ENCODE peak calls at places on chromosomes 7 and 10, in eight cellular contexts. K is brain microvascular endothelial cell; I is CD4-positive, alpha-beta memory T cell; B is heart right ventricle; Q is Peyer's patch; S is kidney epithelial cell; H is stomach; V is AG04449. X is an unnamed sample.

GRCh38 chr10:72567421-72567820 is 58.5 kb downstream of the MICU1 start:
- DNase-seq in K (peak; percentile 20), H (no peak), V (no peak), Q (no peak), I (no peak), S (peak; percentile 14), B (no peak), X (no peak)

GRCh38 chr10:132869621-132870020 is 72.7 kb downstream of the CFAP46 start:
- DNase-seq in Q (peak; percentile 20), B (peak; percentile 1), K (no peak), S (no peak), H (peak; percentile 23), I (no peak), V (no peak), X (no peak)

GRCh38 chr10:102306006-102306405 is 60.7 kb downstream of the GBF1 start:
- DNase-seq in B (no peak), K (no peak), S (no peak), I (no peak), H (no peak), Q (no peak), V (no peak), X (no peak)

GRCh38 chr7:126937196-126937595 is 315.5 kb downstream of the GRM8 start:
- DNase-seq in H (no peak), S (peak; percentile 76), I (no peak), B (no peak), Q (no peak), K (no peak), V (no peak), X (no peak)

GRCh38 chr10:132019366-132019765 is 37.6 kb upstream of the BNIP3 start:
- DNase-seq in K (no peak), V (no peak), Q (no peak), S (no peak), I (no peak), H (no peak), B (no peak), X (no peak)

GRCh38 chr7:82049442-82049841 is 279.6 kb upstream of the HGF start:
- DNase-seq in H (no peak), B (no peak), V (no peak), Q (no peak), I (no peak), S (no peak), K (peak; percentile 45), X (no peak)

GRCh38 chr10:30995081-30995480 is 36.6 kb downstream of the ZNF438 start:
- DNase-seq in H (no peak), Q (no peak), V (no peak), B (no peak), K (no peak), S (no peak), I (no peak), X (no peak)

GRCh38 chr10:35004651-35005050 is 85.5 kb downstream of the CUL2 start:
- DNase-seq in I (no peak), V (no peak), H (no peak), S (no peak), Q (no peak), K (no peak), B (no peak), X (no peak)

GRCh38 chr7:24825931-24826661 is 68.8 kb upstream of the GSDME start:
- DNase-seq in B (no peak), K (peak; percentile 50), I (no peak), Q (peak; percentile 54), V (no peak), S (no peak), H (peak; percentile 47), X (no peak)

GRCh38 chr10:62062752-62063512 is 161.4 kb downstream of the ARID5B start:
- DNase-seq in V (peak; percentile 70), I (no peak), Q (no peak), S (no peak), B (no peak), K (no peak), H (no peak), X (no peak)

GRCh38 chr10:53356616-53357349 is 584.2 kb upstream of the MBL2 start:
- DNase-seq in S (no peak), B (no peak), H (no peak), V (no peak), Q (no peak), K (peak; percentile 26), I (no peak), X (no peak)

GRCh38 chr7:28556036-28556435 is 143.7 kb downstream of the CREB5 start:
- DNase-seq in Q (no peak), S (no peak), H (no peak), I (no peak), K (no peak), B (no peak), V (no peak), X (no peak)

GRCh38 chr10:5895804-5896203 is 5.8 kb downstream of the FBH1 start:
- DNase-seq in S (no peak), Q (no peak), H (peak; percentile 10), V (no peak), I (no peak), K (no peak), B (no peak), X (no peak)

GRCh38 chr7:120201290-120201689 is 71.7 kb upstream of the KCND2 start:
- DNase-seq in B (no peak), S (no peak), K (no peak), V (no peak), I (no peak), Q (no peak), H (no peak), X (no peak)

GRCh38 chr7:141710301-141710700 is 2.1 kb downstream of the WEE2 start:
- DNase-seq in Q (no peak), V (no peak), H (no peak), B (no peak), K (no peak), I (no peak), S (no peak), X (no peak)

GRCh38 chr7:98870071-98870651 is 347 bp upstream of the TMEM130 start:
- DNase-seq in I (peak; percentile 45), Q (peak; percentile 49), K (no peak), H (no peak), S (no peak), V (no peak), B (peak; percentile 39), X (peak; percentile 82)

GRCh38 chr7:1065263-1066260 is 21.2 kb downstream of the GPR146 start:
- DNase-seq in B (peak; percentile 87), K (peak; percentile 68), Q (peak; percentile 89), V (no peak), H (peak; percentile 91), I (peak; percentile 79), S (no peak), X (peak; percentile 66)

GRCh38 chr7:49255061-49255460 is 330.7 kb downstream of the CDC14C start:
- DNase-seq in H (no peak), V (no peak), Q (no peak), I (no peak), B (no peak), S (peak; percentile 28), K (no peak), X (no peak)

GRCh38 chr7:133742709-133743538 is 384.2 kb upstream of the LRGUK start:
- DNase-seq in S (no peak), I (no peak), V (no peak), Q (no peak), B (no peak), H (no peak), K (peak; percentile 42), X (peak; percentile 21)

GRCh38 chr10:96833220-96834001 is 1.3 kb downstream of the LCOR start:
- DNase-seq in B (no peak), V (no peak), K (no peak), H (peak; percentile 27), I (no peak), Q (peak; percentile 61), S (no peak), X (no peak)

GRCh38 chr10:96835826-96836365 is 3.8 kb downstream of the LCOR start:
- DNase-seq in V (no peak), K (no peak), H (no peak), Q (no peak), S (no peak), B (no peak), I (no peak), X (no peak)

GRCh38 chr10:96831867-96832720 is at the start of gene LCOR:
- DNase-seq in S (no peak), V (no peak), B (peak; percentile 87), H (peak; percentile 88), I (peak; percentile 88), Q (peak; percentile 88), K (peak; percentile 64), X (peak; percentile 87)

GRCh38 chr10:96832721-96833219 is 672 bp downstream of the LCOR start:
- DNase-seq in Q (peak; percentile 92), S (no peak), H (peak; percentile 88), I (peak; percentile 90), K (peak; percentile 53), B (peak; percentile 87), V (no peak), X (peak; percentile 84)

GRCh38 chr10:96834121-96834520 is 2.0 kb downstream of the LCOR start:
- DNase-seq in V (no peak), I (no peak), H (no peak), S (no peak), Q (no peak), B (no peak), K (no peak), X (no peak)
- H3K4me3 ChIP-seq in V (peak overlapping the region; percentile 79), I (peak overlapping the region; percentile 54), H (peak overlapping the region; percentile 96), S (peak overlapping the region; percentile 90), Q (peak overlapping the region; percentile 91), B (peak overlapping the region; percentile 92), K (peak overlapping the region; percentile 84), X (peak overlapping the region; percentile 73)

GRCh38 chr10:58275908-58276307 is 6.9 kb downstream of the CISD1 start:
- DNase-seq in K (peak; percentile 62), I (no peak), Q (no peak), V (no peak), S (no peak), H (no peak), B (no peak), X (no peak)
- H3K4me3 ChIP-seq in K (no peak overlapping the region), I (no peak overlapping the region), Q (peak overlapping the region; percentile 27), V (no peak overlapping the region), S (no peak overlapping the region), H (no peak overlapping the region), B (no peak overlapping the region), X (no peak overlapping the region)

GRCh38 chr10:97195654-97196212 is 10.0 kb upstream of the SLIT1 start:
- DNase-seq in I (no peak), B (no peak), S (no peak), V (no peak), H (no peak), Q (no peak), K (no peak), X (peak; percentile 13)
- H3K4me3 ChIP-seq in I (peak overlapping the region; percentile 52), B (peak overlapping the region; percentile 54), S (peak overlapping the region; percentile 34), V (peak overlapping the region; percentile 56), H (peak overlapping the region; percentile 46), Q (peak overlapping the region; percentile 49), K (peak overlapping the region; percentile 55), X (peak overlapping the region; percentile 64)

GRCh38 chr10:4678023-4678950 is 147.7 kb upstream of the AKR1E2 start:
- DNase-seq in K (peak; percentile 81), Q (no peak), V (no peak), S (no peak), B (no peak), I (no peak), H (no peak), X (no peak)

GRCh38 chr10:4673279-4674040 is 152.5 kb upstream of the AKR1E2 start:
- DNase-seq in K (no peak), Q (no peak), I (no peak), B (no peak), S (no peak), H (no peak), V (no peak), X (no peak)

GRCh38 chr10:4678951-4679671 is 146.9 kb upstream of the AKR1E2 start:
- DNase-seq in I (no peak), K (no peak), Q (no peak), B (no peak), S (no peak), H (no peak), V (no peak), X (no peak)

GRCh38 chr10:4676566-4676965 is 149.4 kb upstream of the AKR1E2 start:
- DNase-seq in V (no peak), S (no peak), B (no peak), K (no peak), H (no peak), I (no peak), Q (no peak), X (no peak)

GRCh38 chr10:4677296-4678021 is 148.5 kb upstream of the AKR1E2 start:
- DNase-seq in V (no peak), B (no peak), K (peak; percentile 42), I (no peak), H (no peak), S (no peak), Q (no peak), X (no peak)
- H3K4me3 ChIP-seq in V (no peak overlapping the region), B (no peak overlapping the region), K (peak overlapping the region; percentile 40), I (no peak overlapping the region), H (no peak overlapping the region), S (no peak overlapping the region), Q (peak overlapping the region; percentile 6), X (no peak overlapping the region)

X was measured in DND-41.